ENCODE peak calls at places on chromosomes 4 and X, in six cellular contexts. One of them, this sample, is unnamed.

GRCh38 chr4:11428701-11429571 is at the start of gene HS3ST1:
- DNase-seq in astrocyte of the spinal cord: peak; percentile 64
- DNase-seq in GM10248: peak; percentile 62
- DNase-seq in OCI-LY7: no peak
- DNase-seq in fibroblast of lung: peak; percentile 57
- DNase-seq in kidney epithelial cell: peak; percentile 48
- DNase-seq in this sample: peak; percentile 80

GRCh38 chr4:8157944-8158709 is 486 bp downstream of the ABLIM2 start:
- DNase-seq in astrocyte of the spinal cord: no peak
- DNase-seq in GM10248: no peak
- DNase-seq in OCI-LY7: no peak
- DNase-seq in fibroblast of lung: no peak
- DNase-seq in kidney epithelial cell: no peak
- DNase-seq in this sample: no peak

GRCh38 chrX:24149346-24150050 is at the start of gene ZFX:
- DNase-seq in astrocyte of the spinal cord: peak; percentile 74
- DNase-seq in GM10248: peak; percentile 53
- DNase-seq in OCI-LY7: peak; percentile 58
- DNase-seq in fibroblast of lung: peak; percentile 61
- DNase-seq in kidney epithelial cell: no peak
- DNase-seq in this sample: peak; percentile 58

GRCh38 chr4:41476310-41476709 is 61.6 kb upstream of the LIMCH1 start:
- DNase-seq in astrocyte of the spinal cord: no peak
- DNase-seq in GM10248: no peak
- DNase-seq in OCI-LY7: no peak
- DNase-seq in fibroblast of lung: no peak
- DNase-seq in kidney epithelial cell: no peak
- DNase-seq in this sample: no peak

GRCh38 chr4:186604124-186604627 is 48.8 kb upstream of the MTNR1A start:
- DNase-seq in astrocyte of the spinal cord: no peak
- DNase-seq in GM10248: no peak
- DNase-seq in OCI-LY7: no peak
- DNase-seq in fibroblast of lung: no peak
- DNase-seq in kidney epithelial cell: no peak
- DNase-seq in this sample: no peak

GRCh38 chr4:81421346-81422218 is 50.1 kb downstream of the RASGEF1B start:
- DNase-seq in astrocyte of the spinal cord: peak; percentile 52
- DNase-seq in GM10248: peak; percentile 73
- DNase-seq in OCI-LY7: peak; percentile 57
- DNase-seq in fibroblast of lung: peak; percentile 47
- DNase-seq in kidney epithelial cell: peak; percentile 25
- DNase-seq in this sample: peak; percentile 68

GRCh38 chr4:181939199-181939945 is 303.8 kb upstream of the TENM3 start:
- DNase-seq in astrocyte of the spinal cord: peak; percentile 76
- DNase-seq in GM10248: no peak
- DNase-seq in OCI-LY7: no peak
- DNase-seq in fibroblast of lung: peak; percentile 35
- DNase-seq in kidney epithelial cell: no peak
- DNase-seq in this sample: no peak

GRCh38 chr4:2924765-2925301 is 38.4 kb downstream of the NOP14 start:
- DNase-seq in astrocyte of the spinal cord: no peak
- DNase-seq in GM10248: no peak
- DNase-seq in OCI-LY7: no peak
- DNase-seq in fibroblast of lung: no peak
- DNase-seq in kidney epithelial cell: no peak
- DNase-seq in this sample: no peak

GRCh38 chr4:87353592-87353991 is 30.9 kb upstream of the HSD17B13 start:
- DNase-seq in astrocyte of the spinal cord: peak; percentile 67
- DNase-seq in GM10248: peak; percentile 51
- DNase-seq in OCI-LY7: peak; percentile 50
- DNase-seq in fibroblast of lung: peak; percentile 67
- DNase-seq in kidney epithelial cell: no peak
- DNase-seq in this sample: peak; percentile 54

GRCh38 chrX:108811891-108812290 is 75.5 kb upstream of the IRS4 start:
- DNase-seq in astrocyte of the spinal cord: no peak
- DNase-seq in GM10248: no peak
- DNase-seq in OCI-LY7: no peak
- DNase-seq in fibroblast of lung: no peak
- DNase-seq in kidney epithelial cell: no peak
- DNase-seq in this sample: no peak

GRCh38 chr4:169253087-169253675 is 17.6 kb downstream of the SH3RF1 start:
- DNase-seq in astrocyte of the spinal cord: peak; percentile 46
- DNase-seq in GM10248: no peak
- DNase-seq in OCI-LY7: no peak
- DNase-seq in fibroblast of lung: peak; percentile 39
- DNase-seq in kidney epithelial cell: no peak
- DNase-seq in this sample: no peak

GRCh38 chr4:167456619-167457018 is 222.3 kb upstream of the SPOCK3 start:
- DNase-seq in astrocyte of the spinal cord: no peak
- DNase-seq in GM10248: no peak
- DNase-seq in OCI-LY7: no peak
- DNase-seq in fibroblast of lung: no peak
- DNase-seq in kidney epithelial cell: no peak
- DNase-seq in this sample: no peak

GRCh38 chrX:86171366-86171765 is 23.1 kb downstream of the DACH2 start:
- DNase-seq in astrocyte of the spinal cord: peak; percentile 4
- DNase-seq in GM10248: no peak
- DNase-seq in OCI-LY7: peak; percentile 11
- DNase-seq in fibroblast of lung: peak; percentile 65
- DNase-seq in kidney epithelial cell: no peak
- DNase-seq in this sample: no peak
- TF ChIP-seq CTCF in astrocyte of the spinal cord: peak; percentile 27
- TF ChIP-seq CTCF in GM10248: no peak
- TF ChIP-seq CTCF in OCI-LY7: peak; percentile 47
- TF ChIP-seq CTCF in fibroblast of lung: peak; percentile 27
- TF ChIP-seq CTCF in kidney epithelial cell: peak; percentile 38
- TF ChIP-seq CTCF in this sample: peak; percentile 42

GRCh38 chr4:23333556-23333945 is 556.3 kb downstream of the PPARGC1A start:
- DNase-seq in astrocyte of the spinal cord: peak; percentile 90
- DNase-seq in GM10248: no peak
- DNase-seq in OCI-LY7: no peak
- DNase-seq in fibroblast of lung: peak; percentile 76
- DNase-seq in kidney epithelial cell: peak; percentile 14
- DNase-seq in this sample: no peak

GRCh38 chr4:23332266-23332665 is 557.6 kb downstream of the PPARGC1A start:
- DNase-seq in astrocyte of the spinal cord: peak; percentile 29
- DNase-seq in GM10248: no peak
- DNase-seq in OCI-LY7: no peak
- DNase-seq in fibroblast of lung: no peak
- DNase-seq in kidney epithelial cell: no peak
- DNase-seq in this sample: no peak

GRCh38 chr4:23337292-23337691 is 552.6 kb downstream of the PPARGC1A start:
- DNase-seq in astrocyte of the spinal cord: no peak
- DNase-seq in GM10248: no peak
- DNase-seq in OCI-LY7: peak; percentile 43
- DNase-seq in fibroblast of lung: no peak
- DNase-seq in kidney epithelial cell: no peak
- DNase-seq in this sample: no peak

GRCh38 chr4:23333946-23334878 is 555.6 kb downstream of the PPARGC1A start:
- DNase-seq in astrocyte of the spinal cord: peak; percentile 96
- DNase-seq in GM10248: no peak
- DNase-seq in OCI-LY7: peak; percentile 90
- DNase-seq in fibroblast of lung: peak; percentile 98
- DNase-seq in kidney epithelial cell: peak; percentile 97
- DNase-seq in this sample: no peak
- TF ChIP-seq CTCF in astrocyte of the spinal cord: no peak
- TF ChIP-seq CTCF in GM10248: peak; percentile 30
- TF ChIP-seq CTCF in OCI-LY7: peak; percentile 76
- TF ChIP-seq CTCF in fibroblast of lung: no peak
- TF ChIP-seq CTCF in kidney epithelial cell: peak; percentile 38
- TF ChIP-seq CTCF in this sample: no peak

DNA sequence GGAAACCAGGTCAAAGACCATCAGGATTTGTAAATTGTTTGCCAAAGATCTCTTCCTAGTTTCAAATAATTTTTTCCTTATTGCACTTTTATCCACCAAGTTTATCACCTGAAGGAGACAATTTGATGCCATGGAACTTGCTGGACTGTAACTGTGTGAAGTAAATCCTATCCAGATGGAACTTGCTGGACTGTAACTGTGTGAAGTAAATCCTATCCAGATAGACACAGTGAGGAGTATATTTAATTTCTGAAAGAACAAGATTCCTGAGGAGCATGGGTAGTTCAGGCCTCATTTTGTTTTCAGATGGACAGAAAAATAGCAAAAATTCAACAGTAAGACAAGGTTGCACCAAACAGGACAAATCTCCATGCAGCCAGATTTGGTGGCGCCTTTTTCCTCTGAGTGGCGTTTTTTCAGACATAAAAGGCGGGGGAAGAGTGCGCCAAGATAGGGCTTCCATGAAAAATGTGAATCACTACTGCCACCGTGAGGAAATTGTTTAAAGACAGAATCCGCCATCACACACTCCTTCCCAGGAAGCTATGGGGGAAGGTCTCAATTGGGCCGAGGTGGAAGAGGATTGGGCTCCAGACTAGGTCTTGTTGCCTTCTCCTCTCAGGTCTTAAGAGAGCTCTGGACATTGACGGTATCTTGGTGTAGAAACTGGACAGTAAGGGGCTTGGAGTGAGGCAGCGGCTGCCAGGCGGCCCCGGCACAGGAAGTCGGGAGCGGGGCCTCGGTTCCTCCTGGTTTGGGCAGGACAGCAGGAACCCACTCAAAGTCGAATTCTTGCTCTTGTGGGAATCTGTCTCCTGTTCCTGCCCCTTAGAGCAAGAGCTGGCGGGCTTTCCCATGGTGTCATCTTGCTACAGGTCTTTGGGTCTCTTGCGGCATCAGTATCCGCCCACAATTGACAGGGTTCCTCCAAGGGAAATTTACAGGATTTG is 234.7 kb downstream of the OR13H1 start:
- DNase-seq in astrocyte of the spinal cord: peak; percentile 83
- DNase-seq in GM10248: no peak
- DNase-seq in OCI-LY7: no peak
- DNase-seq in fibroblast of lung: no peak
- DNase-seq in kidney epithelial cell: peak; percentile 9
- DNase-seq in this sample: no peak
- TF ChIP-seq CTCF in astrocyte of the spinal cord: peak; percentile 24
- TF ChIP-seq CTCF in GM10248: no peak
- TF ChIP-seq CTCF in OCI-LY7: no peak
- TF ChIP-seq CTCF in fibroblast of lung: no peak
- TF ChIP-seq CTCF in kidney epithelial cell: peak; percentile 9
- TF ChIP-seq CTCF in this sample: peak; percentile 35

GRCh38 chrX:78377186-78377585 is 49.8 kb upstream of the CYSLTR1 start:
- DNase-seq in astrocyte of the spinal cord: no peak
- DNase-seq in GM10248: no peak
- DNase-seq in OCI-LY7: no peak
- DNase-seq in fibroblast of lung: no peak
- DNase-seq in kidney epithelial cell: no peak
- DNase-seq in this sample: no peak

GRCh38 chrX:78378476-78379115 is 51.2 kb upstream of the CYSLTR1 start:
- DNase-seq in astrocyte of the spinal cord: no peak
- DNase-seq in GM10248: no peak
- DNase-seq in OCI-LY7: no peak
- DNase-seq in fibroblast of lung: no peak
- DNase-seq in kidney epithelial cell: no peak
- DNase-seq in this sample: no peak

DNA sequence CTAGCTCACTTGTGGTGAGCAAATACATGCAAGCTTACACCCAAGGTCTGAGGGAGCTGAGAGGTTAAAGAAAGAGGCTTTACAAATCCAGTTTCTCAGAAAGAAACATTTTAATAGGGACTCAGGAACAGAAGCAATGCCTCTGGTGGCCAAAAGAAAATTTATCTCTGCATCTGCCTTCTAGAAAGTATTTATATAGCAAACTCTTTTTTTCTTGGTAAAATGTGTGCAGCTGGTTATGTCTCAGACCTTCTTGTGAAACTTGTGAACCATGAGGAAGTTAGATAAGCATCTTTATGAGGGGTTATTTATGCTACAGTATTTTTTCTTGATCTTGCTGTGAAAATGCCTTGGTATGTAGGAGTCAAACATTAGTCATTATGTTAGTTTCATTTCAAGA is 48.5 kb upstream of the CYSLTR1 start:
- DNase-seq in astrocyte of the spinal cord: no peak
- DNase-seq in GM10248: no peak
- DNase-seq in OCI-LY7: no peak
- DNase-seq in fibroblast of lung: no peak
- DNase-seq in kidney epithelial cell: peak; percentile 5
- DNase-seq in this sample: no peak
- TF ChIP-seq CTCF in astrocyte of the spinal cord: no peak
- TF ChIP-seq CTCF in GM10248: no peak
- TF ChIP-seq CTCF in OCI-LY7: no peak
- TF ChIP-seq CTCF in fibroblast of lung: no peak
- TF ChIP-seq CTCF in kidney epithelial cell: no peak
- TF ChIP-seq CTCF in this sample: no peak

GRCh38 chrX:132615396-132616131 is 126.7 kb upstream of the MBNL3 start:
- DNase-seq in astrocyte of the spinal cord: peak; percentile 27
- DNase-seq in GM10248: no peak
- DNase-seq in OCI-LY7: peak; percentile 47
- DNase-seq in fibroblast of lung: peak; percentile 55
- DNase-seq in kidney epithelial cell: no peak
- DNase-seq in this sample: peak; percentile 10

GRCh38 chrX:132610536-132610935 is 121.7 kb upstream of the MBNL3 start:
- DNase-seq in astrocyte of the spinal cord: no peak
- DNase-seq in GM10248: no peak
- DNase-seq in OCI-LY7: no peak
- DNase-seq in fibroblast of lung: no peak
- DNase-seq in kidney epithelial cell: no peak
- DNase-seq in this sample: no peak

GRCh38 chrX:132612990-132613564 is 124.2 kb upstream of the MBNL3 start:
- DNase-seq in astrocyte of the spinal cord: peak; percentile 13
- DNase-seq in GM10248: peak; percentile 25
- DNase-seq in OCI-LY7: peak; percentile 49
- DNase-seq in fibroblast of lung: peak; percentile 47
- DNase-seq in kidney epithelial cell: no peak
- DNase-seq in this sample: peak; percentile 7

GRCh38 chrX:132613801-132614200 is 125.0 kb upstream of the MBNL3 start:
- DNase-seq in astrocyte of the spinal cord: no peak
- DNase-seq in GM10248: no peak
- DNase-seq in OCI-LY7: no peak
- DNase-seq in fibroblast of lung: no peak
- DNase-seq in kidney epithelial cell: no peak
- DNase-seq in this sample: no peak

DNA sequence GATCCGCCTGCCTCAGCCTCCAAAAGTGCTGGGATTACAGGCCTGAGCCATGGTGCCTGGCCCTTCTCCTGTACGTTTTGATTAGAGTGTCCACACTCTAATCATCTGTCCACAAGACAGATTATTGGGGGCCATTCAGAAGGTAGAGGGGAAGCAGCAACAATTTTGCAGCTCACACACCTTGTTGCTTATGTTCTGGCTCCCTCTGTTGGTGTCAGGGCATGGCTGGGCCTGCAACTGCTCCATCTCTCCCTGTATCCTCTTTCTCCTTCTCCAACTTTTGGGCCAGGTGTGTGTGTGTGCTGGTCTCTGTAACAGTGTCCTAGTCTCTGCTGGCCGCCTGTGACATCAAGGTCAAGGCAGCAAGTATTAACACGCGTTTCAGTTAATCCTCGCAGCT is 125.5 kb upstream of the MBNL3 start:
- DNase-seq in astrocyte of the spinal cord: no peak
- DNase-seq in GM10248: no peak
- DNase-seq in OCI-LY7: peak; percentile 15
- DNase-seq in fibroblast of lung: peak; percentile 8
- DNase-seq in kidney epithelial cell: no peak
- DNase-seq in this sample: no peak
- TF ChIP-seq CTCF in astrocyte of the spinal cord: peak; percentile 51
- TF ChIP-seq CTCF in GM10248: peak; percentile 31
- TF ChIP-seq CTCF in OCI-LY7: peak; percentile 54
- TF ChIP-seq CTCF in fibroblast of lung: peak; percentile 24
- TF ChIP-seq CTCF in kidney epithelial cell: peak; percentile 33
- TF ChIP-seq CTCF in this sample: no peak

This sample was measured in GM13976.